ENCODE peak calls at places on chromosomes 12 and 14, in six cellular contexts. Y is pancreas, A is upper lobe of right lung, V is GM23338, T is ovary, O is uterus. G is an unnamed sample. For H3K4me1, the result is how much of the 10 kb centered on the place peaks cover.

GRCh38 chr12:10031318-10031717 is 836 bp downstream of the CLEC9A start:
- DNase-seq in Y (no peak), T (no peak), O (no peak), A (no peak), V (peak), G (no peak)

GRCh38 chr12:132380646-132381045 is 51.3 kb upstream of the GALNT9 start:
- DNase-seq in T (no peak), A (no peak), O (no peak), V (no peak), Y (peak), G (no peak)

GRCh38 chr14:102370305-102370809 is 7.6 kb downstream of the TECPR2 start:
- DNase-seq in T (no peak), O (no peak), Y (no peak), V (no peak), A (peak), G (no peak)

GRCh38 chr12:95701275-95701674 is 89.3 kb downstream of the NTN4 start:
- DNase-seq in O (no peak), V (no peak), A (no peak), T (no peak), Y (no peak), G (no peak)

GRCh38 chr12:55829967-55830600 is 697 bp upstream of the DNAJC14 start:
- DNase-seq in V (peak), O (peak), Y (peak), T (peak), A (peak), G (peak)

GRCh38 chr12:29653286-29653685 is 130.5 kb downstream of the TMTC1 start:
- DNase-seq in T (no peak), Y (no peak), A (no peak), O (no peak), V (no peak), G (no peak)

GRCh38 chr12:126708492-126708896 is 1558.5 kb upstream of the TMEM132C start:
- DNase-seq in Y (no peak), O (no peak), V (no peak), A (no peak), T (no peak), G (no peak)

GRCh38 chr14:38137005-38137404 is 70.7 kb upstream of the SSTR1 start:
- DNase-seq in Y (no peak), V (no peak), A (no peak), O (no peak), T (no peak), G (no peak)

GRCh38 chr12:48105321-48105866 is 485 bp downstream of the SENP1 start:
- DNase-seq in V (peak), Y (no peak), A (no peak), T (no peak), O (no peak), G (no peak)

GRCh38 chr12:81085832-81086231 is 8.0 kb downstream of the ACSS3 start:
- DNase-seq in V (no peak), A (no peak), Y (no peak), O (no peak), T (no peak), G (no peak)

GRCh38 chr12:56658921-56659320 is 13.1 kb upstream of the ATP5F1B start:
- DNase-seq in V (no peak), Y (no peak), O (no peak), T (no peak), A (no peak), G (no peak)

GRCh38 chr12:1457901-1458300 is 136.5 kb downstream of the FBXL14 start:
- DNase-seq in O (no peak), V (no peak), T (no peak), A (no peak), Y (no peak), G (no peak)

GRCh38 chr12:132735496-132735895 is 24.9 kb downstream of the PGAM5 start:
- DNase-seq in T (no peak), A (no peak), O (no peak), Y (no peak), V (no peak), G (no peak)

GRCh38 chr12:50620050-50620974 is 115.5 kb downstream of the DIP2B start:
- DNase-seq in T (no peak), Y (no peak), V (peak), O (no peak), A (no peak), G (no peak)

GRCh38 chr12:111170559-111170958 is 198.3 kb downstream of the PHETA1 start:
- DNase-seq in Y (no peak), T (no peak), A (no peak), O (no peak), V (no peak), G (no peak)

GRCh38 chr12:108629824-108630476 is 3.7 kb downstream of the SELPLG start:
- DNase-seq in T (no peak), O (peak), V (no peak), Y (peak), A (peak), G (no peak)

GRCh38 chr12:13049816-13050215 is 5.6 kb downstream of the FAM234B start:
- DNase-seq in T (no peak), A (no peak), O (no peak), V (peak), Y (no peak), G (peak)

GRCh38 chr12:116142936-116143882 is 134.3 kb downstream of the MED13L start:
- DNase-seq in V (no peak), O (no peak), T (no peak), Y (no peak), A (no peak), G (no peak)

GRCh38 chr14:55556929-55557623 is 22.9 kb upstream of the KTN1 start:
- DNase-seq in T (no peak), A (peak), Y (peak), O (no peak), V (no peak), G (peak)

GRCh38 chr12:64883264-64884163 is 59.1 kb downstream of the TBC1D30 start:
- DNase-seq in Y (no peak), O (no peak), V (peak), A (no peak), T (no peak), G (no peak)

GRCh38 chr14:93960108-93960475 is 16.3 kb downstream of the ASB2 start:
- DNase-seq in A (no peak), Y (no peak), V (no peak), O (no peak), T (no peak), G (no peak)

GRCh38 chr12:5220835-5221234 is 177.2 kb downstream of the KCNA5 start:
- DNase-seq in T (no peak), O (no peak), A (no peak), Y (no peak), V (no peak), G (no peak)

GRCh38 chr14:55237999-55238680 is 33.1 kb upstream of the FBXO34 start:
- DNase-seq in V (no peak), O (no peak), A (no peak), T (no peak), Y (no peak), G (no peak)

GRCh38 chr14:74480051-74480450 is 13.1 kb downstream of the NPC2 start:
- DNase-seq in Y (no peak), O (no peak), T (no peak), V (no peak), A (no peak), G (no peak)
- H3K27ac ChIP-seq in Y (no peak), O (no peak), T (no peak), V (no peak), A (no peak), G (no peak)

DNA sequence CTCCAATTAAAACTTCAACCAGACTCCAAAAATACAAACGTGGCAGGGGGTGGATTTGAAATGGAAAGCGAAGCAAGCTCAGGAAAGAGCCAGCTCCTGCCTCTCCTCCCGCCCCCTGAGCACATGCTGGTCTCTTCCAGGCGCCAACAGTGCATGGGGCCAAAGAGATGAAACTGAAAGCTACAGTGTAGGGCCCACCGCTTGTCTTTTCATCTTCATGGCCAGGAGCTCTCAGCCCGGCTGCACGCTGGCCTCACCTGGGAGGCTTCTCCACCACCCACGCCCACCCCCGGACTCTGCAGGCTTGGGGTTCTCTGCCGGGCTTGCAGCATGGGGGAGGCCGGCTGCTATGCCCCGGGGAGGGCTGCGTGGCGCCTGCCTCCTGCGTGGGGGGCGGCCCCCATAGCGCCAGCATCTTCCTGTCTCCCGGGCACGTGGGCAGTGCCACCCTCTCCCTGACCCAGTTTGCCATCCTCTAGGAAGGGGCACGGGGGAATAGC is 2.0 kb downstream of the RIMBP2 start:
- DNase-seq in Y (no peak), A (no peak), V (peak), T (peak), O (peak), G (no peak)
- H3K4me3 ChIP-seq in Y (no peak), A (peak), V (peak), T (peak), O (peak), G (peak)

DNA sequence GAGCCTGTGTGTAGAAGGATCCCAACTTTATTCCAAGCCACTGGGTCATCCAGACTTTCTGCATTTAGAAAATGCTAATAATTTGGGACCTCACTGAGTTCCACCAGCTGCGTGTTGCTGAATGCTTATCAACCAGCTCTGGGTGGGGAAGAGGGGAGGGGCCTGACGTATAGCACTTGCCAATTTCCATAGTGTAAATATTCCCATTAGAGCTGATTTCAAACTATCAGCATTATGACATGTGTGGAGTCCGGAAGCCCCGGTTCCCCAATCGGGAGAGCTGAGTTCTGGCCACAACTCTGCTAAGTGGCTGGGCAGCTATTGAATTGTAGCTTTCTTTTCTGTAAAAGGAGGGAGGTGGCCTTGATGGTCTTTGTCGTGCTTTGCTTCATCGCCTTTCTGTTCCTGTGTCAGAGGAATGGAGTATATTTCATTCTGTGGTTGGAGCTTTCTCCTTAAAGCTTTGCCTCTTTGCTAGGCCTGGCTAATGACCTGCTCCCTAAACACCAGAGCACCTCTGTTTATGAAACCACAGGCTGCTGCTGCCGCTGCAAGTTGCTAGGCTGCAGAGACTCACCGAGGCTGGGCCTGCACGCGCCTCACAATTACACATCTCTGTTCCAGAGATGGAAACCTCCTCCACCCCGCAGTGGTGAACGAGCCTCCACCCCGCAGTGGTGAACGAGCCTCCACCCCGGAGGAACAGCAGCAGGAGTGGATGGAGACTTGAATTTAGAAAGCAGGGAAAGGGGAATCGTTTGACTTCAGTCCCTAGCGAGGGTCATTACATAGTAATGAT is 7.7 kb upstream of the BCL7A start:
- DNase-seq in V (no peak), Y (no peak), T (no peak), O (no peak), A (no peak), G (no peak)
- H3K4me1 ChIP-seq in V (under half), Y (under half), T (under half), O (under half), A (under half), G (under half)

GRCh38 chr12:63876980-63877379 is 32.5 kb downstream of the SRGAP1 start:
- DNase-seq in A (no peak), Y (no peak), O (no peak), T (no peak), V (no peak), G (no peak)

GRCh38 chr12:63885401-63885800 is 40.9 kb downstream of the SRGAP1 start:
- DNase-seq in Y (no peak), V (no peak), A (no peak), T (no peak), O (no peak), G (no peak)

GRCh38 chr12:63877693-63878092 is 33.2 kb downstream of the SRGAP1 start:
- DNase-seq in A (no peak), O (no peak), V (no peak), Y (no peak), T (no peak), G (no peak)

GRCh38 chr12:63880742-63881141 is 36.2 kb downstream of the SRGAP1 start:
- DNase-seq in V (no peak), O (no peak), Y (no peak), A (no peak), T (no peak), G (no peak)

DNA sequence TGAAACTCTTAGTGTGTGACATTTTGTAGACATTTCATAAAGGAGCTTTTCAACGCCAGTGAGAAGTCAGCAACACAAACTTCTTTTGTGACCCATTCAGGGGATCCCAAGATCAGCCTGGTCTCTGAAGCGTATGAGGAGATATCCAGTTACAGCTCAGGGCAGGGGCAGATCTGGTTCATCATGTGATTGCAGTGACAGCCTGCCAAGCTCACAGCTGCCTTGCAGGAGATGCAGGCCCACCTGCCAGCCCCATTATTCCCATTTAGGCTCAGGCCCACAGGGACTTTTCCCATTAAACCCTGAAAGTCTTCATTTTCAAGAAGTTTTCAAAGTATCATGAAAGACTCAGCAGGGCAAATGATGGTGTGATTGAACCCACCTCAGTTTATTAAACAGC is 38.3 kb downstream of the SRGAP1 start:
- DNase-seq in O (no peak), Y (no peak), T (no peak), V (peak), A (no peak), G (peak)
- H3K27ac ChIP-seq in O (no peak), Y (no peak), T (no peak), V (no peak), A (no peak), G (no peak)

GRCh38 chr14:105473677-105474477 is 744 bp upstream of the CRIP2 start:
- DNase-seq in A (peak), O (peak), V (peak), T (peak), Y (peak), G (peak)

GRCh38 chr14:105474478-105475268 is at the start of gene CRIP2:
- DNase-seq in Y (peak), A (no peak), V (peak), T (no peak), O (peak), G (peak)

GRCh38 chr14:105475916-105476845 is 1.6 kb downstream of the CRIP2 start:
- DNase-seq in V (peak), T (peak), O (peak), Y (no peak), A (no peak), G (peak)

GRCh38 chr14:105476937-105477658 is 2.5 kb downstream of the CRIP2 start:
- DNase-seq in A (no peak), O (no peak), T (no peak), Y (no peak), V (no peak), G (peak)

DNA sequence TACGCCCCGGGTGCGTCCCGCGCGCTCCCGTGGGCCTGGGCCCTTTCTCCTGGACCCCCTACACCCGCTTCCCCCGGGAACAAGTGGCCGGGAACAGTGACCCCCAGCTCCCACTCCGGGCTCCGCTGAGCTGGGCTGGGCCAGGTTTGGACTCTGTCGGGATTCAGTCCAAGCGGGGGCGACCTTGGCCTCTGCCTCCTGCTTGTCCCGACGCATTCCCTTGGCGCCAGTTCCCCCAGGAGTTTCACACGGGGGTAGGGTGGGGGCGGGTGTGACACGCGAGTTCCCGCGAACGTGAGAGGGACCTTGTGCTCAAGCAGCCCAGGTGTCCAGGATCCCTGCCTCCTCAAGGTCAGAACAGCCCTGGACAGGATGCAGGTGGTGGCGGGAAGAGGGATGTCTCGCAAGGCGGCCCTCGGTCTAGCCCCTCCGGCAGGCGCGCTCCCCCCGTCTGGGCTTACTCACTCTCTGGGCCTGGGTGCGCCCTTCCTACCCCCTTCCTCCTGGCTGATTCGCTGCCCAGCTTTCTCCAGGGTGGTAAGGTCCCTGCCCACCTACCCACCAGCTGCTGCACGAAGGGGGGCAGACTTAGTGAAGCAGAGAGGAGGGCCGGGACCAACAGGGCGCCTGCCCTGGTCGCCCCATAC is 771 bp downstream of the CRIP2 start:
- DNase-seq in Y (no peak), T (peak), V (peak), O (peak), A (no peak), G (no peak)
- H3K4me3 ChIP-seq in Y (peak), T (peak), V (peak), O (peak), A (peak), G (peak)

GRCh38 chr12:31522607-31523006 is 68.3 kb downstream of the DENND5B start:
- DNase-seq in T (no peak), Y (no peak), V (peak), A (no peak), O (no peak), G (no peak)
- H3K4me1 ChIP-seq in T (under half), Y (under half), V (half or more), A (under half), O (under half), G (half or more)

GRCh38 chr14:61512026-61512425 is 183.3 kb upstream of the HIF1A start:
- DNase-seq in O (no peak), A (no peak), V (no peak), T (no peak), Y (no peak), G (no peak)
- H3K27ac ChIP-seq in O (peak), A (peak), V (no peak), T (no peak), Y (no peak), G (peak)

DNA sequence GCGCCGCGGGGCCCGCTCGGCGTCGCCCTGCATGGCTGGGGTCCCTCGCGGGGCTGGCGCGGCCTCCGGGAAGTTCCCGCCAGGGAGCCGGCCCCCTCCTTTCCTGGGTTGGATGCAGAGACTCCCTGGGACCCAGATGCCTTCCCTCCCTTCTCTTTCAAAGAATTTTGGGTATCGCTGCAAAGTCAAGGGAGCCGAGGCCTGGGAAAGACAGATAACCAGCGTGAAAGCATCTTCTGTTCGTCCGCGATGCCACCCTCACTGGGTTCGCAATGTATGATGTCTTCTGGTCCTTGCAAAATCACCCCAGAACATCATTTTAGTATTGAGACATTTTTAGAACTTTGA is 436 bp downstream of the IRAK3 start:
- DNase-seq in T (no peak), V (no peak), Y (no peak), A (no peak), O (no peak), G (no peak)
- H3K4me3 ChIP-seq in T (peak), V (peak), Y (peak), A (peak), O (peak), G (peak)